ENCODE peak calls at places on chromosome 14, in five cellular contexts. C is H1, T is mesendoderm, X is H9, U is mesenchymal stem cell. J is an unnamed sample.

GRCh38 chr14:95480109-95480886 is 36.2 kb downstream of the SYNE3 start:
- DNase-seq in C (no peak), T (no peak), X (no peak), U (peak), J (peak)

GRCh38 chr14:21309956-21310355 is 30.1 kb downstream of the RPGRIP1 start:
- DNase-seq in C (no peak), T (no peak), X (no peak), U (no peak), J (no peak)

GRCh38 chr14:72154645-72155378 is 222.6 kb downstream of the RGS6 start:
- DNase-seq in C (no peak), T (no peak), X (no peak), U (no peak), J (no peak)

GRCh38 chr14:79196216-79196615 is 1015.1 kb downstream of the DIO2 start:
- DNase-seq in C (no peak), T (no peak), X (no peak), U (no peak), J (no peak)

GRCh38 chr14:22598896-22599244 is 770 bp downstream of the ABHD4 start:
- DNase-seq in C (no peak), T (peak), X (no peak), U (peak), J (peak)

GRCh38 chr14:55752580-55753365 is 172.8 kb downstream of the KTN1 start:
- DNase-seq in C (no peak), T (peak), X (peak), U (peak), J (peak)

GRCh38 chr14:56814468-56815074 is 4.3 kb upstream of the OTX2 start:
- DNase-seq in C (peak), T (peak), X (peak), U (no peak), J (no peak)

GRCh38 chr14:31441273-31442110 is 15.8 kb downstream of the DTD2 start:
- DNase-seq in C (no peak), T (no peak), X (no peak), U (peak), J (peak)

GRCh38 chr14:95291859-95292542 is 27.7 kb downstream of the CLMN start:
- DNase-seq in C (no peak), T (no peak), X (peak), U (peak), J (peak)

GRCh38 chr14:64556526-64556925 is 6.8 kb downstream of the PPP1R36 start:
- DNase-seq in C (no peak), T (peak), X (peak), U (peak), J (peak)

GRCh38 chr14:24634158-24634557 is at the start of gene GZMB:
- DNase-seq in C (no peak), T (no peak), X (no peak), U (no peak), J (peak)

GRCh38 chr14:71728386-71728785 is 203.8 kb upstream of the RGS6 start:
- DNase-seq in C (no peak), T (no peak), X (no peak), U (no peak), J (peak)

GRCh38 chr14:49816844-49817243 is 35.7 kb downstream of the NEMF start:
- DNase-seq in C (no peak), T (no peak), X (no peak), U (no peak), J (no peak)

GRCh38 chr14:63493246-63493645 is 49.9 kb downstream of the PPP2R5E start:
- DNase-seq in C (no peak), T (peak), X (no peak), U (no peak), J (peak)

GRCh38 chr14:35385042-35385839 is 19.3 kb downstream of the NFKBIA start:
- DNase-seq in C (no peak), T (no peak), X (no peak), U (peak), J (peak)

GRCh38 chr14:65824285-65824977 is 411.9 kb downstream of the FUT8 start:
- DNase-seq in C (no peak), T (peak), X (peak), U (peak), J (peak)

GRCh38 chr14:79161576-79161975 is 991.4 kb downstream of the NRXN3 start:
- DNase-seq in C (peak), T (peak), X (peak), U (peak), J (peak)

GRCh38 chr14:58100735-58101368 is 51.2 kb downstream of the ARMH4 start:
- DNase-seq in C (no peak), T (no peak), X (no peak), U (peak), J (peak)

GRCh38 chr14:71659165-71659564 is 273.1 kb upstream of the RGS6 start:
- DNase-seq in C (no peak), T (peak), X (no peak), U (peak), J (peak)

GRCh38 chr14:24442240-24443052 is at the start of gene SDR39U1:
- DNase-seq in C (peak), T (peak), X (peak), U (peak), J (peak)

GRCh38 chr14:51783765-51784164 is 76.6 kb upstream of the GNG2 start:
- DNase-seq in C (no peak), T (no peak), X (no peak), U (peak), J (peak)

GRCh38 chr14:55607386-55607785 is 27.4 kb downstream of the KTN1 start:
- DNase-seq in C (no peak), T (peak), X (no peak), U (no peak), J (no peak)

GRCh38 chr14:56081139-56081538 is 37.1 kb upstream of the PELI2 start:
- DNase-seq in C (no peak), T (peak), X (no peak), U (no peak), J (peak)

GRCh38 chr14:49218436-49219092 is 367.6 kb downstream of the RPS29 start:
- DNase-seq in C (no peak), T (peak), X (no peak), U (peak), J (no peak)

GRCh38 chr14:89936654-89937185 is 17.8 kb downstream of the EFCAB11 start:
- DNase-seq in C (no peak), T (no peak), X (no peak), U (no peak), J (no peak)

DNA sequence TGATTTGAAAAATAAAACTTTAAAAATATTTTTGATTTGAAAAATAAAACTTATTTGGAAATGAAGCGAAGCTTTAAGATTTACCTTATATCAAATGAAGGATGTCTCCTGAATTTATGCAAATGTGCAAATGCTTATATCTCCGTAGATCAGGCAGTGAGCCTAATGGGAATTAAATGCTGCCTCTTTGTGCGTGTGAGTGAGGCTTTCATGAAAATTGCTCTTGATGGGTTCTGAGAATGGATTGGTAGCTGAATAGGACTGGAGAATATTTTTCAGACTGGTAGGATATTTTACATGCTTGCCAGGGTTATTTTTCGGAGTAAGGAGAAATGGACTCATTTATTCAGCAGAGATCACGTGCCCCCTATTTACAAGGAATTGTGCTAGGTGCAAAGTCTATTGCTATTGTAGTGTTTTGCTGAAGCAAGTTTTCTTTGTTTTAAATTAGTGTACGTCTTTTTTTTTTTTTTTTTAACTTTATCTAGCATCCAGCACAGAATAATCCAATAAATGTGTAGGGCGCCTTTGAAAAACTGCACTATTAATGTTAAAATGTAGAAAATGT is 2.4 kb downstream of the VRK1 start:
- DNase-seq in C (no peak), T (no peak), X (no peak), U (no peak), J (no peak)
- H3K4ac ChIP-seq in C (peak), T (no peak), X (no peak), U (no peak), J (no peak)

GRCh38 chr14:100238419-100239199 is at the start of gene YY1:
- DNase-seq in C (peak), T (peak), X (peak), U (peak), J (peak)
- H3K4ac ChIP-seq in C (peak), T (peak), X (peak), U (peak), J (peak)

GRCh38 chr14:69573205-69573840 is 1.3 kb downstream of the CCDC177 start:
- DNase-seq in C (peak), T (no peak), X (no peak), U (no peak), J (no peak)

GRCh38 chr14:69573841-69574265 is 818 bp downstream of the CCDC177 start:
- DNase-seq in C (peak), T (peak), X (peak), U (no peak), J (no peak)

GRCh38 chr14:69571879-69572633 is 2.6 kb downstream of the CCDC177 start:
- DNase-seq in C (peak), T (no peak), X (peak), U (no peak), J (peak)

GRCh38 chr14:69571449-69571878 is 3.2 kb downstream of the CCDC177 start:
- DNase-seq in C (no peak), T (no peak), X (peak), U (no peak), J (no peak)

DNA sequence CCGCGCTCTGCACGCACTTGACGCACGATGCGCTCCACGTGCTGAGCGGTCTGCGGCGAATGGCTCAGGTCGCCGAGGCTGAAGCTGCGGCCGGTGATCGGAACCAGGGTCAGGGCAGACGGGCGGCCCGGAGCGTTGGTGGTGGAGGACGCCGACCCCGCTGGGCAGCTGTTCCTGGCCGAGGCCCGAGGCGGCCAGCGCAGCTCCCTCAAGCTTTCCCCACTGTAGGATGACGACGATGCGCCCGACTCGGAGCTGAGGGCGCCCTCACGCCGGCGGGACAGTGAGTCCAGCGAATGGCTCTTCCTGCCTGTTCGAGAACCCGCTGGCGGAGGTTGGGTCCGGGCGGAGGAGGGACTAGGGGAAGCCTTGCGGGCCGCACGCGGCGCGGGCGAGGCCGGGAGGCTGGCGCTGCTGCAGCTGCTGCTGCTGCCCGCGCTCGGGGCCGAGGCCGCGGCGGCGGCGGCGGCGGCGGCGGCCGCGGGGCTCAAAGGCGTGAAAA is 2.0 kb downstream of the CCDC177 start:
- DNase-seq in C (peak), T (no peak), X (no peak), U (no peak), J (no peak)
- H3K4ac ChIP-seq in C (no peak), T (no peak), X (no peak), U (no peak), J (no peak)

GRCh38 chr14:69084023-69084422 is 68.9 kb downstream of the DCAF5 start:
- DNase-seq in C (no peak), T (peak), X (no peak), U (no peak), J (no peak)

GRCh38 chr14:69088523-69089445 is 64.1 kb downstream of the DCAF5 start:
- DNase-seq in C (no peak), T (no peak), X (no peak), U (peak), J (peak)

GRCh38 chr14:69087061-69087461 is 65.9 kb downstream of the DCAF5 start:
- DNase-seq in C (no peak), T (no peak), X (no peak), U (no peak), J (peak)

GRCh38 chr14:69083181-69083580 is 69.7 kb downstream of the DCAF5 start:
- DNase-seq in C (no peak), T (no peak), X (no peak), U (no peak), J (no peak)

GRCh38 chr14:69086537-69086936 is 66.4 kb downstream of the DCAF5 start:
- DNase-seq in C (no peak), T (no peak), X (no peak), U (no peak), J (no peak)
- H3K4ac ChIP-seq in C (no peak), T (no peak), X (no peak), U (no peak), J (no peak)

GRCh38 chr14:74974364-74975058 is 19.1 kb upstream of the PGF start:
- DNase-seq in C (no peak), T (peak), X (peak), U (no peak), J (no peak)
- H3K4ac ChIP-seq in C (no peak), T (no peak), X (no peak), U (no peak), J (no peak)

DNA sequence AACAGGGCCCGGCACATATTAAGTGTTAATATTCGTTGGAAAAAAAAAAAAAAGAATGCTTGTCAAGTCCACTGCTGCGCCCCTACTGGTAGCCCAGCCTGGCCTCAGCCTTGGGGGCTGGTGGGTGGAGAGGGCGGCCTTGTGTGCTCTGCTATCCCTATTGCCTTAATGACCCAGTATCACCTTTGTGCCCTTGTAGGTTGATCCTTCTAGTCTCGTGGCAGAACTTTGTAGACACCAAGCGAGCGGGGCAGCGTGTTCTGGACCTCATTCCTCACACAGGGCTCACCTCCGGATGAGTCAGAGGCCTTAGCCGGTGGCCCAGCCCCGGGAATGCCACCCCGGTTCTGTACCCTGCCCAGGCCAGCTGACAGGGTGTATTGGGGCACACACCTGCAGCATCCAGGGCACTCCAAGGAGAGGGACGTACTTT is 1.8 kb upstream of the RCOR1 start:
- DNase-seq in C (peak), T (peak), X (peak), U (peak), J (peak)
- H3K4ac ChIP-seq in C (no peak), T (no peak), X (no peak), U (no peak), J (peak)

DNA sequence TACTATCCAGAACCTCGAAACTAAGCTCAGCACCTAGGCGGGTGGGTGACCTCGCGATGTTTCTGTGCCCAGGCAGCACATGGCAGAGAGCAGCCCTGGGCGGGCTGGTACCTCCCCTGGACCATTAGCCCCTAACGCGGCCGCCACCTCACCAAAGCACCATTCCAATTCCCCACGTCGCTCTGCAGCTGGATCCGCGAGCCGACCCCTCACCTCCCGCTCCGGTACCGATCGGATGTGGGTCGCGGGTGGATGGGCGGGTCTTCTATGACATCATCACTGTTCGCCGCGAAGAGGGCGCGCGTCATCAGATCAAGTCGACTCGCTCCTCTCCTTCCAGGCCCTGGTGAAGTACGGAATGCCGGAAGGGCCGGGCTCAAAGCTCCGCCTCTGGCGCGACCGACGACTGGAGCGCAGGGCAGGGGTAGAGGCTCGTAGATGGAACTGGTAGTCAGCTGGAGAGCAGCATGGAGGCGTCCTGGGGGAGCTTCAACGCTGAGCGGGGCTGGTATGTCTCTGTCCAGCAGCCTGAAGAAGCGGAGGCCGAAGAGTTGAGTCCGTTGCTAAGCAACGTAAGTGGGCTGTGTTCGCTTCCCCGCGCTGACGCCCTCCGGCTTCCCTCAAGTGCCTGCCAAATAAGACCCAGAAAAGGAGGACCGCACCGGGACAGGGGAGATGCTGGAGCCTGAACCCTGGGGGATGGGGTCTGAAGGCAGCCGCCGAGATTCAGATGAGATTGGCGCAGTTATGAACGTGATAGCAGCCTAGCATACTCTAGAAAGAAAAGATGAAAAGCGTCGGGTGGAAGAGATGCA is at the start of the genes SLC38A6 and TRMT5:
- DNase-seq in C (peak), T (peak), X (peak), U (peak), J (peak)
- H3K4ac ChIP-seq in C (peak), T (peak), X (no peak), U (peak), J (peak)

DNA sequence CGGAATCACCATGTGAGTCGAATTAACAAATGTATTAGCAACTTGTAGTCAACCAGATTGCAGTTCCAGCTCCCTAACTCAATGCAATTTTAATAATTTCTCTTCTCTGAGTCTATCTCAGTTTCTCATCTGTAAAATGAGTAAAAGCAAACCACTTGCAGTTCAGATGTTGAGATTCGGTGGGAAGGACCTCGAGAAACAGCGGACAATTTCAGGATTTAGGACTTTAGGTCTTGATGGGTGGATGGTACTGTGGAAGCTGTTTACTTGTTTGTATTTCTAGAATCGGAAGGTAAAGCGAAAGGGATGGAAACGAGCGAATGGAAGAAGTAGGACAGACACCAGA is 510 bp upstream of the TTC8 start:
- DNase-seq in C (no peak), T (no peak), X (no peak), U (no peak), J (no peak)
- H3K4ac ChIP-seq in C (no peak), T (no peak), X (no peak), U (no peak), J (peak)

GRCh38 chr14:60248697-60249314 is at the start of gene PPM1A:
- DNase-seq in C (peak), T (peak), X (peak), U (peak), J (peak)

GRCh38 chr14:60247994-60248696 is 876 bp upstream of the PPM1A start:
- DNase-seq in C (peak), T (peak), X (peak), U (peak), J (peak)

GRCh38 chr14:60250318-60251035 is 1.5 kb downstream of the PPM1A start:
- DNase-seq in C (no peak), T (peak), X (no peak), U (peak), J (peak)

GRCh38 chr14:60251877-60252276 is 2.9 kb downstream of the PPM1A start:
- DNase-seq in C (no peak), T (no peak), X (no peak), U (no peak), J (no peak)

DNA sequence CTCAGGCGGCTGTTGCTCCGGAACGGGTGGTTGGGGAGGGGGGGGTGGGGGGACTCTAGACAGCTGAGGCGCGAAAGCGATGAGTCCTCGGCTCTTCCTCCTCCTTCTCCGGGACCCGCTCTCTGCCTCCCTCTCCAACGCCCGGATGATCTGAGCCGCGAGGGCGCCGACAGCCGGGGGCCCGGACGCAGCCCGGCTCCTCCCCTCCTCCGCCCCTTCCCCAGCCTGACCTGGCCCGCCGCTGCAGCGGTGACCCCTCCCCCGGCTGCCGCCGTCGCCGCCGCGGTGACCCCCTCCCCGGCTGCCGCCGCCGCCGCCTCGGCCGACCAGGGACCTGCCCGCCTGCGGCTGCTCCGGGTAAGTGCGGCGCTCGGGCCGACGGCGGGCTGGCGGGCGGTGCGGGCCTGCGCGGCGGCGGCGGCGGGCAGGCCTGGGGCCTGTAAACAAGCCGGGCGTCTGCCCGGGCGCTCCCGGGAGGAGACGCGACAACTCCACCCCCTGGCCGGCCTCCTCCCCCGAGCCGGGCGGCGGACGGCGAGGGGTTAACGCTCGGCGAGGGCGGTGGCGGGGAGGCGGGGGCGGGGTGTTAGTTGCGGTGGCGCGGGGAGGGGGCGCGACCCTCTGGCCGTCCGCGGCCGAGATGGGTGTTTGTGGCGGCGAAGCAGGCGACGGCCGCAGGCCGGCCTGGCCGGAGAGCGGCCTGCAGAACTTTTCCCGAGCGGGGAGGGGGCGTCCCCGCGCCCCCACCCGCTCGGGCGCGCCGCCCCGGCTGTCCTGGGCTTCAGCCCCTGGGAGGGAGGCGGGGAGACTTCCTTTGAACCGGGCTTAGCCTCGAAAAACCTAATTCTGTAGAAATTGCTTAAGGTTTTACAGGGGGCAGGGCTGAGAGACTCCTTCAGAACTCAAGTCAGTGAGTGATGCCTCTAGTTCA is 565 bp downstream of the PPM1A start:
- DNase-seq in C (peak), T (peak), X (peak), U (peak), J (peak)
- H3K4ac ChIP-seq in C (no peak), T (peak), X (no peak), U (peak), J (peak)

J was measured in IMR-90.